ENCODE peak calls at places on chromosomes 11 and 22, in eight cellular contexts. F is mammary epithelial cell, D is substantia nigra, O is kidney, Y is IMR-90, M is PC-9, E is NCI-H1436, X is GM12864. H is an unnamed sample.

GRCh38 chr11:100269511-100269910 is 417.6 kb upstream of the ARHGAP42 start:
- DNase-seq in F (no peak), D (no peak), O (no peak), Y (no peak), M (no peak), E (no peak), X (no peak), H (no peak)

GRCh38 chr22:36528336-36528735 is 630 bp downstream of the EIF3D start:
- DNase-seq in F (no peak), D (no peak), O (no peak), Y (no peak), M (no peak), E (no peak), X (no peak), H (no peak)

GRCh38 chr22:19579880-19580279 is 55.7 kb upstream of the CLDN5 start:
- DNase-seq in F (no peak), D (no peak), O (peak), Y (no peak), M (no peak), E (no peak), X (no peak), H (no peak)

GRCh38 chr11:111059726-111060125 is 185.8 kb upstream of the POU2AF2 start:
- DNase-seq in F (peak), D (no peak), O (no peak), Y (peak), M (peak), E (no peak), X (no peak), H (peak)

GRCh38 chr22:40620464-40621046 is 16.0 kb downstream of the MRTFA start:
- DNase-seq in F (peak), D (no peak), O (no peak), Y (peak), M (peak), E (no peak), X (no peak), H (peak)

GRCh38 chr11:2180775-2181370 is 9.3 kb upstream of the TH start:
- DNase-seq in F (peak), D (no peak), O (no peak), Y (no peak), M (peak), E (no peak), X (no peak), H (no peak)

GRCh38 chr22:41998361-41999261 is at the start of gene WBP2NL:
- DNase-seq in F (peak), D (peak), O (peak), Y (peak), M (peak), E (peak), X (peak), H (peak)

GRCh38 chr11:76667271-76667818 is 3.2 kb downstream of the LRRC32 start:
- DNase-seq in F (no peak), D (no peak), O (peak), Y (no peak), M (no peak), E (no peak), X (no peak), H (no peak)

GRCh38 chr11:3058753-3059664 is 1.8 kb upstream of the CARS1 start:
- DNase-seq in F (peak), D (no peak), O (peak), Y (peak), M (peak), E (no peak), X (no peak), H (peak)

GRCh38 chr11:66112640-66113098 is 42.6 kb downstream of the PACS1 start:
- DNase-seq in F (peak), D (no peak), O (no peak), Y (peak), M (peak), E (no peak), X (no peak), H (peak)

GRCh38 chr11:14288189-14288935 is 70.6 kb downstream of the RRAS2 start:
- DNase-seq in F (no peak), D (no peak), O (no peak), Y (peak), M (peak), E (no peak), X (no peak), H (peak)

GRCh38 chr11:129331217-129331616 is 44.4 kb upstream of the BARX2 start:
- DNase-seq in F (peak), D (no peak), O (no peak), Y (peak), M (no peak), E (no peak), X (no peak), H (peak)

GRCh38 chr11:47406896-47407745 is 1.3 kb upstream of the SLC39A13 start:
- DNase-seq in F (no peak), D (peak), O (peak), Y (peak), M (peak), E (no peak), X (no peak), H (no peak)

GRCh38 chr22:37485006-37485713 is 1.0 kb downstream of the MFNG start:
- DNase-seq in F (no peak), D (peak), O (no peak), Y (no peak), M (no peak), E (no peak), X (no peak), H (no peak)

GRCh38 chr11:119774180-119774763 is 45.3 kb upstream of the NECTIN1 start:
- DNase-seq in F (peak), D (no peak), O (peak), Y (peak), M (no peak), E (no peak), X (no peak), H (no peak)

GRCh38 chr11:131064373-131064991 is 148.2 kb upstream of the SNX19 start:
- DNase-seq in F (peak), D (peak), O (peak), Y (peak), M (no peak), E (peak), X (peak), H (peak)

GRCh38 chr11:68038718-68039525 is at the start of gene TCIRG1:
- DNase-seq in F (peak), D (peak), O (peak), Y (peak), M (peak), E (no peak), X (no peak), H (peak)

GRCh38 chr22:24703101-24703500 is 71.4 kb downstream of the PIWIL3 start:
- DNase-seq in F (peak), D (no peak), O (no peak), Y (peak), M (no peak), E (no peak), X (no peak), H (no peak)

GRCh38 chr22:23159287-23159622 is 14.0 kb downstream of the RAB36 start:
- DNase-seq in F (no peak), D (no peak), O (no peak), Y (no peak), M (no peak), E (no peak), X (no peak), H (no peak)

GRCh38 chr11:78916759-78917158 is 342.1 kb upstream of the NARS2 start:
- DNase-seq in F (no peak), D (no peak), O (no peak), Y (peak), M (no peak), E (no peak), X (no peak), H (no peak)

GRCh38 chr22:45680932-45681700 is 9.5 kb downstream of the ATXN10 start:
- DNase-seq in F (peak), D (no peak), O (no peak), Y (peak), M (peak), E (no peak), X (no peak), H (peak)

GRCh38 chr11:8652140-8652539 is 30.3 kb downstream of the TRIM66 start:
- DNase-seq in F (peak), D (no peak), O (no peak), Y (peak), M (peak), E (no peak), X (no peak), H (peak)

GRCh38 chr22:19663286-19663815 is 51.0 kb upstream of the SEPTIN5 start:
- DNase-seq in F (peak), D (no peak), O (no peak), Y (peak), M (peak), E (no peak), X (no peak), H (peak)

GRCh38 chr11:2668876-2669275 is 30.9 kb downstream of the KCNQ1OT1 start:
- DNase-seq in F (no peak), D (no peak), O (no peak), Y (no peak), M (no peak), E (no peak), X (no peak), H (no peak)

GRCh38 chr11:44973634-44974401 is 23.1 kb upstream of the TP53I11 start:
- DNase-seq in F (no peak), D (no peak), O (no peak), Y (no peak), M (no peak), E (no peak), X (no peak), H (no peak)

GRCh38 chr11:27698872-27699241 is 1.4 kb downstream of the BDNF start:
- DNase-seq in F (peak), D (peak), O (peak), Y (peak), M (peak), E (peak), X (peak), H (peak)

GRCh38 chr11:104776501-104777170 is 121.6 kb downstream of the CASP12 start:
- DNase-seq in F (peak), D (no peak), O (no peak), Y (peak), M (peak), E (no peak), X (no peak), H (peak)

GRCh38 chr22:26398741-26399153 is 30.3 kb upstream of the ASPHD2 start:
- DNase-seq in F (peak), D (peak), O (peak), Y (peak), M (peak), E (peak), X (peak), H (peak)

GRCh38 chr11:105618343-105618955 is 8.6 kb downstream of the GRIA4 start:
- DNase-seq in F (no peak), D (no peak), O (no peak), Y (peak), M (no peak), E (no peak), X (no peak), H (peak)

H was measured in astrocyte.